ENCODE peak calls at places on chromosomes 2 and 18, in eight cellular contexts. L, O, P, R, K, S, U and E are unnamed samples.

GRCh38 chr18:5620284-5620683 is 76.5 kb upstream of the EPB41L3 start:
- DNase-seq in L (no peak), K (no peak), S (no peak), P (no peak), O (no peak), R (no peak), U (no peak), E (no peak)

GRCh38 chr2:2292381-2292780 is 38.7 kb downstream of the MYT1L start:
- DNase-seq in S (no peak), O (no peak), P (no peak), U (no peak), R (no peak), L (no peak), K (no peak), E (no peak)

GRCh38 chr2:176500921-176501320 is 231.7 kb downstream of the MTX2 start:
- DNase-seq in K (no peak), U (no peak), S (no peak), O (no peak), R (peak), P (no peak), L (no peak), E (no peak)

GRCh38 chr2:111946294-111947114 is 48.1 kb downstream of the MERTK start:
- DNase-seq in L (no peak), K (no peak), R (peak), P (no peak), S (peak), O (peak), U (peak), E (no peak)

GRCh38 chr2:124153713-124154112 is 128.6 kb downstream of the CNTNAP5 start:
- DNase-seq in K (no peak), P (no peak), O (no peak), U (no peak), L (no peak), S (no peak), R (no peak), E (no peak)

GRCh38 chr2:175169191-175169590 is 1.2 kb upstream of the ATF2 start:
- DNase-seq in L (no peak), O (no peak), P (no peak), S (no peak), U (no peak), R (no peak), K (no peak), E (no peak)

GRCh38 chr2:9385841-9386240 is 37.5 kb downstream of the ITGB1BP1 start:
- DNase-seq in U (no peak), O (no peak), K (no peak), S (peak), P (no peak), L (no peak), R (peak), E (no peak)

GRCh38 chr18:55053976-55054375 is 94.7 kb upstream of the CCDC68 start:
- DNase-seq in L (no peak), K (no peak), O (no peak), R (peak), S (no peak), P (no peak), U (no peak), E (no peak)

GRCh38 chr2:3606370-3607124 is 11.6 kb downstream of the COLEC11 start:
- DNase-seq in L (no peak), S (peak), O (no peak), P (no peak), K (no peak), R (no peak), U (no peak), E (no peak)

GRCh38 chr18:24161304-24161703 is 22.4 kb downstream of the CABYR start:
- DNase-seq in P (no peak), L (no peak), K (no peak), R (no peak), U (no peak), O (no peak), S (no peak), E (no peak)

GRCh38 chr18:79637181-79637920 is 42.3 kb upstream of the CTDP1 start:
- DNase-seq in L (no peak), P (no peak), S (peak), O (no peak), U (no peak), R (no peak), K (no peak), E (no peak)

GRCh38 chr18:13725566-13726227 is 661 bp downstream of the FAM210A start:
- DNase-seq in O (peak), P (no peak), U (no peak), K (peak), S (no peak), L (no peak), R (peak), E (no peak)

GRCh38 chr18:44895176-44895798 is 214.6 kb downstream of the SETBP1 start:
- DNase-seq in S (no peak), P (peak), O (peak), K (peak), U (no peak), L (no peak), R (peak), E (peak)

GRCh38 chr2:203786912-203787311 is 80.5 kb downstream of the CD28 start:
- DNase-seq in S (peak), P (no peak), U (no peak), O (no peak), L (no peak), R (peak), K (no peak), E (no peak)

GRCh38 chr2:203777030-203777429 is 70.6 kb downstream of the CD28 start:
- DNase-seq in R (no peak), K (no peak), S (no peak), O (no peak), P (no peak), L (no peak), U (no peak), E (no peak)

GRCh38 chr2:203787954-203788353 is 79.6 kb upstream of the CTLA4 start:
- DNase-seq in L (no peak), O (peak), P (no peak), K (no peak), R (no peak), S (no peak), U (no peak), E (no peak)

GRCh38 chr2:203783496-203784203 is 77.2 kb downstream of the CD28 start:
- DNase-seq in U (peak), R (peak), K (no peak), O (no peak), L (no peak), P (peak), S (no peak), E (no peak)

DNA sequence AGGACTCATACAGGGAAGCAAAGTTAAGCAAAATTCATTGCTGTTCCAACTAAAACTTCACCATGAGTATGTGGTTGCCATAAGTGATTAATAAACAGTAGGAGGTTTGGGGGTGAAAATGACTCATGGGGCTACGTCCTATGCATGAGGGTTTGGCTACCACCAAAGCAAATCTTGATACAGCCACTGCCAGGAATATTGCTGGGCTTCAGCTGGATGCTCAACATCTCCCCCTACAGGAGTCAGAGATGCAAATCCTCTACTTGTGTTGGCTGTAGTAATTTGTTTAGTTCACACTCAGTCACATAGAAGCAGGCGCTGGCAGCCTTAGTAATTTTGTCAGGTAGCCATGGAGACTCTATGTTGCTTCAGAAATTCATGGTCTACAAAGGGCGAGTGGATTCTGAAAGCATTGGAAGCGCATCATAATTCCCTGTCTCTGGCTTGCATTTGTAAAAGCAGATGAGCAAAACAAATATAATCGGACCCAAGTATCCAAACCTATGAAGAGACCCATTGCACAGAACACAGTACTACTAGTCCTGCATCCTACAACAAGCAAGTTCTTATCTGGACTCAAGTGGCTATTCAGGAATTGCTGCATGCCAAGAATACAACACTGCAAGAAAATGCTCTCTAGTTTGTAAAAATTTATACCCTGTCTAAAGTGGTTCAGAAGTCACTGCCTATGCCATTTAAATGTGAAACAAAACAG is 76.0 kb downstream of the CD28 start:
- DNase-seq in U (peak), L (peak), S (no peak), O (peak), R (peak), K (peak), P (no peak), E (peak)
- H3K4me3 ChIP-seq in U (no peak), L (no peak), S (no peak), O (no peak), R (no peak), K (no peak), P (no peak), E (no peak)

DNA sequence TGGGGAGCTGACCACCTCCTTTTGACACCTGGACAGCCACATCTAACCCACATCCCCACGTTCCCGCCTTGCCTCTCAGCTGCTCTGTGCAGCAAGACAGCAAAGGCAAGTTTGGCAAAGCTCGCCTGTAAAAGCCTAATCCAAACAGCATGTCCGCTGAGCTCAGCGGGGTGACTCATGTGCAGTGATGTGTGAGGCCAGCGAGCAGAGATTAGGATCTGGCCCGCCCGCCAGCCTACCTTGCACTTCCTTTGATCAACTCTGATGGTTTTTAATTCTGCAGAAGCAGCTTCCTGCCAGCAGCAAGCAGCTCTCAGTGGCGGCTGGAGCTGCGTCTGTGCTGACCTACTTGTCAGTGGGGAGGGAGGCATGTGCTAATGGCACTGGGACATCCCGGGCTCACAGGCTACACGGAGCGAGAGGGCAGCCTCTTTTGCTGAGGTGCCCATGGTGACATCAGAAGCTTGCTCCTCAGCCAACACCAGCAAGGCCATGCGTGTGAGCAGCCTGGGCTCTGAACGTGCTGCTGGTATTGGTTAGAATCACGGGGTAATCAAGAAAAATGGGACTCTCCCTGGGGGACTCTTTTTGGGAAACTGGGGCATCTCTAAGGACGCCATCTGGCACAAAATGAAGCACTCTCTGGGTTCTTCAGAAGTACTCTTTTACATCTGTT is 36.0 kb upstream of the EML4 start:
- DNase-seq in U (peak), O (peak), R (peak), K (peak), L (peak), S (peak), P (peak), E (peak)
- H3K4me3 ChIP-seq in U (no peak), O (no peak), R (peak), K (peak), L (peak), S (peak), P (peak), E (peak)

GRCh38 chr2:238404406-238405216 is 22.1 kb upstream of the ASB1 start:
- DNase-seq in R (no peak), S (no peak), L (no peak), U (no peak), O (no peak), K (no peak), P (no peak), E (no peak)
- H3K4me3 ChIP-seq in R (no peak), S (no peak), L (no peak), U (no peak), O (no peak), K (no peak), P (no peak), E (no peak)

DNA sequence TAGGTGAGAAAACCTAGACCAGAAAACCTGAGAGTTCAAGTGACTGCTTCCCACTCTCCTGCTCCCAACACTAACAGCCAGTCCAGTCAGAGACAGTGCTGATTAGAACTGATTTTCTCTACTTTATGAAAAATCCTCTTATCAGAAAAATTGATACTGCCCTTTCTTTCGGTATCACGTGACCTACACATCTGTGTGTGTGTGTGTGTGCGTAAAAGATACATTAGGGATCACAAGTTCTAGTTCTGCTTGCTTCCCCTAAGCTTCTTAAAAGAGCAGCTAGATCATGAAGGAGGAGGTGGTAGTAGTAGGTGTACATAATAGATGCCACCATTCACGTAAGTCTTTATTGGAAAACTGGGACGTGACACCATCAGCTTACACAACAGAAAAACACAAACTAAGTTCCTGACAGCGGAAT is 1.5 kb downstream of the ARL5A start:
- DNase-seq in U (peak), R (peak), S (no peak), K (no peak), P (no peak), O (peak), L (no peak), E (no peak)
- H3K4me3 ChIP-seq in U (peak), R (peak), S (peak), K (peak), P (peak), O (peak), L (no peak), E (peak)

GRCh38 chr2:235544687-235544965 is 50.8 kb downstream of the AGAP1 start:
- DNase-seq in P (no peak), R (no peak), S (no peak), U (no peak), O (no peak), L (no peak), K (no peak), E (no peak)
- H3K4me3 ChIP-seq in P (no peak), R (no peak), S (no peak), U (no peak), O (no peak), L (no peak), K (no peak), E (no peak)

DNA sequence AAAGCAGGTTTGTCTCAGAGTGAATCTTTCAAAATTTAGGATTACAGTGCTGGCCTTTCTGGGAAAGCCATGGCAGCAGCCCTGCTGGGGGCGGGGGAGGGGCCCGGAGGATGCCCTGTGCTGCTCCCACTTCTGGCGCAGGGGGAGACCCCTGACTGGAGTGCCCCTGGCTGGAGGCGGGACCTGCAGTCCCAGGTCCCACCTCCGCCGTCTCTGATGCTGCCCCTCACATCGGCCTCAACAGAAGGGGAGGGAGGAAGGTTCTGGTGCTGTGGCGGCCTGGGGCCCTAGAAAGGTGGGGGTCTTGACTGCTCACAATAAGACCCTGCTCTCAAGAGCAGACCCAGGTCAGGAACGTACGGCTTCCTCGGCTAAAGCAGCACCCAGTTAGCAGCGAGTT is 216.4 kb downstream of the TWIST2 start:
- DNase-seq in P (no peak), L (no peak), K (no peak), S (no peak), U (no peak), O (no peak), R (no peak), E (no peak)
- H3K4me3 ChIP-seq in P (no peak), L (no peak), K (no peak), S (no peak), U (no peak), O (no peak), R (no peak), E (no peak)

DNA sequence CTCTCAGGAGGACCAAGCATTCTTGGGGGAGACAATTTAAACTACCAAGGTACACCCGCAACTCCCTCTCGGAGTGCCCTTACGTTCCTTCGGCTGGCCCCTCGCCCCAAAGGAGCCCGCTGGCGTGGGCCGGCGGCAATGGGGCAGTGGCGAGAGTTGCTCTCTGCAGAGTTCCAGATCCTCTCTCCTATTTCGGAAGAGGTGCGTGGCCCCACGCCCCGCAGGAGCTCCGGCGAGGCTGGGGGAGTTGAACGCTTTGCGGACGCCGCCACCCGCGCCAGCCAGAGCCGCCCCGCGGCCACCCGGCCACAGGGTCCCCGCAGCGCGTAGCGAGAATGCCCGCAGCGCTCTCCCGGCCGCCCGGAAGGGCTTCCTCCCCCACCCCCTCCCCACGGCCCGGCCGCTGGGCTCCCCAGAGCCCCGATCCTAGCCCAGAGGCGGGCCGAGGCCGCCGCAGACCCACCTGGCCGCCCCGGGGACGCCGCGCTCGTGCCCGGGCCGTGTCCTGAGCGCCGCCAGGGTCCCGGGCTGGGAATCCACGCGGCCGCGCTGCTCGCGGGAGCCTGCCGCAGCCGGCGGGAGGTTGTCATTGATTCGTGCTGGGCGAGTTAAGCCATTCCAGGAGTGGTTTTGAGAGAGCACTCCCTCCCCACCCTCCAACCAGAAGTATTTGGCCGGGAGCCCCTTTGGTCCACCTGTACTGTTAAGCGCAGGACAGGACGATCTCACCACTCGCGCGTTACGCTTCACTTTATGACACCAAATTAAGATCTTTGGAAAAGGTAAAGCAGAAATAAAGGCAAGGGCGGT is 206.3 kb upstream of the SMAD2 start:
- DNase-seq in U (peak), R (no peak), P (no peak), O (no peak), S (no peak), L (no peak), K (no peak), E (no peak)
- H3K4me3 ChIP-seq in U (peak), R (no peak), P (no peak), O (no peak), S (peak), L (peak), K (no peak), E (peak)

GRCh38 chr2:43408784-43409160 is 182.4 kb upstream of the ZFP36L2 start:
- DNase-seq in P (no peak), O (no peak), S (no peak), U (no peak), R (no peak), L (no peak), K (no peak), E (no peak)
- H3K4me3 ChIP-seq in P (no peak), O (no peak), S (no peak), U (no peak), R (no peak), L (no peak), K (no peak), E (no peak)

GRCh38 chr2:219000569-219000960 is 7.3 kb upstream of the CRYBA2 start:
- DNase-seq in P (no peak), S (no peak), R (no peak), K (no peak), O (no peak), L (no peak), U (peak), E (no peak)
- H3K4me3 ChIP-seq in P (no peak), S (no peak), R (no peak), K (no peak), O (no peak), L (peak), U (no peak), E (no peak)

DNA sequence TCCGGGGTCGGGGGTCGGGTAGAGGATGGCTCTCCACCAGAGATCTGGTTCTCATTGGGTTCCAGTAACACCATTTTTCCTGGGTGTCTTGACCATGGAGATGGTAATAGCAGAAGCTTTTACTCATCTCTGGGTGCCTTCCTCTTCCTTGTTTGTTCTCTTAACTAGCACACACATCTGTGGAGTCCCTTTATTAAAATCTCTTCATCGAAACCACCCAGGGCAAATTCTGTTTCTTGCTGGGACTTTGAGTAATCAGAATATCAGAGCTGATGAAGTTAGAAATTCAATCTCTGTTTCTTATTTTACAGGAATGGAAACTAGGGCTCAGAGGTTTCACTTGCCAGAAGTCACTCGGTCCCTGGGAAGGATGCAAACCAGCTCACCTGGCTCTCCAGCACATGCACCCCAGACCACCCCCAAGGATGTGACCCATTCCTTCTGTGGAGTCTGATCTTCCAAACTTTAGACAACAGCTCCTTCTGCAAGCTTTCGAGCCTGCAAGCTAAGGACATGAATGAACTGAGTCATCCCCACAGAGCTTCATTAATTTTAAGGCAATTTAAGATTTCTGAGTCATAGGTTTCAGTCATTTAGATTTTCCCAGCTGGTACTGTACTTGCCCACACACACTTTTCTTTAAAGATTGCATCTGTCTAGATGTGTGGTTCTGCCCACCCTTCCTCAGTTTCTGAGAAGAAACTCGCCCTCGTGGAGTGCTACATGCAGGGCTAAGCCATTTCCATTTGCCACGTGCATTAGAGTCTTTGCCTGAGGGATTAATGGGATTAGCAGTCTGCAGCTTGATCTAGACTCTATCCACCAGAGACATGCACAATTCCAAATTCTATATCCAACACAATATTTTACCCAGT is 14.7 kb upstream of the TRIB2 start:
- DNase-seq in K (no peak), O (no peak), L (no peak), R (peak), U (no peak), S (no peak), P (no peak), E (no peak)
- H3K4me3 ChIP-seq in K (no peak), O (no peak), L (no peak), R (no peak), U (no peak), S (no peak), P (no peak), E (no peak)